ENCODE peak calls at places on chromosomes 7 and 10, in six cellular contexts. S is A549, C is stomach, L is HepG2, T is suprapubic skin, U is SK-N-SH. M is an unnamed sample.

GRCh38 chr10:102230861-102231356 is 4.8 kb downstream of the ELOVL3 start:
- DNase-seq in L (no peak), C (peak), T (no peak), U (peak), S (peak), M (no peak)

GRCh38 chr10:6180480-6181110 is 22.1 kb upstream of the PFKFB3 start:
- DNase-seq in L (no peak), S (no peak), C (no peak), T (no peak), U (no peak), M (no peak)

GRCh38 chr7:131745645-131746248 is 189.3 kb upstream of the PODXL start:
- DNase-seq in S (peak), L (peak), T (no peak), U (no peak), C (no peak), M (no peak)

GRCh38 chr7:585229-585711 is 65.6 kb upstream of the PDGFA start:
- DNase-seq in L (no peak), S (no peak), U (no peak), C (no peak), T (no peak), M (no peak)

GRCh38 chr7:36617408-36617807 is 106.9 kb downstream of the AOAH start:
- DNase-seq in C (no peak), S (no peak), T (no peak), U (no peak), L (no peak), M (no peak)

GRCh38 chr7:100630066-100630465 is 11.3 kb downstream of the TFR2 start:
- DNase-seq in S (no peak), U (no peak), T (no peak), L (no peak), C (no peak), M (no peak)

GRCh38 chr7:18228686-18229085 is 201.0 kb upstream of the PRPS1L1 start:
- DNase-seq in C (no peak), U (no peak), S (no peak), T (no peak), L (no peak), M (no peak)

GRCh38 chr10:122939819-122940543 is 14.0 kb downstream of the C10orf88 start:
- DNase-seq in S (no peak), T (no peak), C (no peak), L (no peak), U (no peak), M (no peak)

GRCh38 chr10:18325889-18326531 is 185.8 kb downstream of the CACNB2 start:
- DNase-seq in C (no peak), U (no peak), T (no peak), L (no peak), S (peak), M (no peak)

GRCh38 chr10:308572-309085 is 173.4 kb downstream of the ZMYND11 start:
- DNase-seq in T (no peak), S (no peak), L (peak), U (no peak), C (no peak), M (peak)

GRCh38 chr7:45980973-45981372 is 59.9 kb upstream of the IGFBP3 start:
- DNase-seq in C (no peak), U (no peak), S (no peak), L (no peak), T (no peak), M (no peak)

GRCh38 chr7:18530224-18531179 is 35.0 kb downstream of the HDAC9 start:
- DNase-seq in L (no peak), T (no peak), U (no peak), C (no peak), S (no peak), M (no peak)

GRCh38 chr7:135801045-135801693 is 52.6 kb upstream of the FAM180A start:
- DNase-seq in T (no peak), U (peak), S (peak), L (peak), C (no peak), M (no peak)

GRCh38 chr10:12720217-12720981 is 281.1 kb downstream of the CCDC3 start:
- DNase-seq in T (peak), S (peak), C (peak), U (no peak), L (peak), M (peak)

GRCh38 chr10:100827819-100828743 is 82.7 kb downstream of the PAX2 start:
- DNase-seq in S (peak), C (peak), L (no peak), T (no peak), U (peak), M (peak)

GRCh38 chr10:102452672-102453340 is 1.5 kb upstream of the C10orf95 start:
- DNase-seq in L (no peak), U (no peak), C (no peak), S (peak), T (no peak), M (peak)

GRCh38 chr10:126667568-126667967 is 2.9 kb downstream of the C10orf90 start:
- DNase-seq in L (no peak), C (no peak), U (no peak), S (no peak), T (no peak), M (no peak)

GRCh38 chr7:55568613-55569268 is 3.6 kb downstream of the VOPP1 start:
- DNase-seq in U (peak), S (no peak), C (no peak), L (no peak), T (no peak), M (no peak)

GRCh38 chr10:46547881-46548780 is 8.3 kb downstream of the GPRIN2 start:
- DNase-seq in C (peak), S (no peak), U (no peak), L (no peak), T (peak), M (peak)

GRCh38 chr7:78529392-78529791 is 730.8 kb downstream of the PHTF2 start:
- DNase-seq in C (no peak), S (no peak), U (no peak), L (no peak), T (no peak), M (no peak)

GRCh38 chr10:21202766-21203457 is 305.8 kb upstream of the NEBL start:
- DNase-seq in S (no peak), U (no peak), T (no peak), C (no peak), L (no peak), M (no peak)

GRCh38 chr7:69683002-69683401 is 84.7 kb downstream of the AUTS2 start:
- DNase-seq in C (peak), S (no peak), L (no peak), U (no peak), T (no peak), M (no peak)

GRCh38 chr10:91061608-91062007 is 140.7 kb upstream of the ANKRD1 start:
- DNase-seq in C (no peak), S (no peak), L (no peak), U (no peak), T (no peak), M (no peak)

GRCh38 chr7:31382722-31383121 is 42.2 kb upstream of the NEUROD6 start:
- DNase-seq in T (no peak), U (no peak), L (no peak), C (no peak), S (no peak), M (no peak)

GRCh38 chr10:126147866-126148578 is 240.3 kb downstream of the ADAM12 start:
- DNase-seq in S (no peak), T (no peak), L (no peak), U (no peak), C (no peak), M (no peak)

GRCh38 chr7:48040944-48041664 is 5.8 kb downstream of the C7orf57 start:
- DNase-seq in C (no peak), T (no peak), S (no peak), U (no peak), L (no peak), M (no peak)

GRCh38 chr7:92517626-92518025 is 10.7 kb downstream of the PEX1 start:
- DNase-seq in S (no peak), U (no peak), C (no peak), L (no peak), T (no peak), M (no peak)

GRCh38 chr10:71970331-71970730 is 6.1 kb downstream of the CHST3 start:
- DNase-seq in S (peak), T (no peak), C (peak), U (peak), L (no peak), M (peak)

GRCh38 chr10:110076559-110077318 is 69.0 kb downstream of the ADD3 start:
- DNase-seq in T (no peak), L (peak), C (no peak), S (peak), U (no peak), M (peak)

GRCh38 chr7:100220833-100221718 is 1.3 kb downstream of the PVRIG start:
- DNase-seq in S (no peak), L (no peak), U (no peak), T (no peak), C (peak), M (no peak)

GRCh38 chr7:1665721-1666250 is 4.3 kb upstream of the ELFN1 start:
- DNase-seq in U (peak), L (no peak), T (peak), C (no peak), S (peak), M (peak)

GRCh38 chr7:50940621-50941020 is 157.9 kb upstream of the GRB10 start:
- DNase-seq in C (no peak), U (no peak), S (no peak), T (no peak), L (no peak), M (no peak)

GRCh38 chr10:124647421-124648130 is 96.6 kb downstream of the FAM53B start:
- DNase-seq in S (peak), T (peak), L (peak), U (peak), C (peak), M (peak)

GRCh38 chr10:28875535-28876208 is 198.4 kb downstream of the BAMBI start:
- DNase-seq in C (no peak), L (peak), T (no peak), S (peak), U (no peak), M (no peak)

GRCh38 chr10:7181416-7181815 is 229.4 kb downstream of the SFMBT2 start:
- DNase-seq in S (no peak), L (no peak), U (no peak), T (no peak), C (no peak), M (no peak)

GRCh38 chr10:128137877-128138276 is 11.7 kb upstream of the MKI67 start:
- DNase-seq in L (no peak), S (no peak), T (no peak), U (no peak), C (no peak), M (no peak)

GRCh38 chr10:30437039-30437781 is 3.2 kb downstream of the MAP3K8 start:
- DNase-seq in C (no peak), S (peak), U (no peak), T (no peak), L (no peak), M (no peak)

GRCh38 chr10:30436688-30437038 is 2.7 kb downstream of the MAP3K8 start:
- DNase-seq in U (no peak), T (no peak), C (no peak), L (no peak), S (no peak), M (no peak)

GRCh38 chr10:30436200-30436599 is 2.2 kb downstream of the MAP3K8 start:
- DNase-seq in L (no peak), S (peak), C (peak), T (no peak), U (no peak), M (peak)

GRCh38 chr10:30439931-30440330 is 5.9 kb downstream of the MAP3K8 start:
- DNase-seq in U (no peak), L (no peak), S (no peak), T (no peak), C (no peak), M (no peak)

GRCh38 chr10:30438016-30438850 is 4.2 kb downstream of the MAP3K8 start:
- DNase-seq in T (no peak), C (no peak), U (no peak), L (peak), S (no peak), M (no peak)
- TF ChIP-seq EP300 in T (no peak), C (no peak), U (no peak), L (peak), S (no peak), M (no peak)

GRCh38 chr7:142583424-142583823 is 165.8 kb upstream of the PRSS1 start:
- DNase-seq in S (peak), C (no peak), U (peak), T (no peak), L (no peak), M (no peak)
- TF ChIP-seq EP300 in S (no peak), C (no peak), U (no peak), T (no peak), L (no peak), M (no peak)

GRCh38 chr7:22842383-22842903 is 19.8 kb upstream of the TOMM7 start:
- DNase-seq in L (no peak), T (no peak), S (no peak), U (no peak), C (no peak), M (peak)

GRCh38 chr7:22841954-22842353 is 19.3 kb upstream of the TOMM7 start:
- DNase-seq in T (peak), S (no peak), U (no peak), L (no peak), C (no peak), M (peak)

GRCh38 chr7:22845221-22845844 is 22.7 kb upstream of the TOMM7 start:
- DNase-seq in U (no peak), S (no peak), T (no peak), C (no peak), L (no peak), M (no peak)

GRCh38 chr7:22843681-22844309 is 21.1 kb upstream of the TOMM7 start:
- DNase-seq in L (no peak), S (no peak), C (no peak), U (no peak), T (no peak), M (no peak)

GRCh38 chr7:22842973-22843372 is 20.3 kb upstream of the TOMM7 start:
- DNase-seq in U (no peak), S (no peak), T (no peak), L (no peak), C (no peak), M (peak)
- TF ChIP-seq EP300 in U (no peak), S (no peak), T (no peak), L (no peak), C (no peak), M (no peak)

GRCh38 chr7:150979706-150980390 is 1.7 kb upstream of the KCNH2 start:
- DNase-seq in L (no peak), S (no peak), U (no peak), C (no peak), T (no peak), M (peak)

GRCh38 chr7:150976529-150977381 is 1.4 kb downstream of the KCNH2 start:
- DNase-seq in U (peak), L (no peak), C (no peak), T (no peak), S (no peak), M (no peak)

GRCh38 chr7:150975536-150976285 is 2.4 kb downstream of the KCNH2 start:
- DNase-seq in C (no peak), L (no peak), S (no peak), T (no peak), U (peak), M (peak)

GRCh38 chr7:150978136-150978789 is at the start of gene KCNH2:
- DNase-seq in U (peak), T (no peak), S (no peak), L (no peak), C (no peak), M (peak)

GRCh38 chr7:150977382-150978135 is 562 bp downstream of the KCNH2 start:
- DNase-seq in C (no peak), S (no peak), L (no peak), T (no peak), U (peak), M (no peak)
- TF ChIP-seq EP300 in C (no peak), S (no peak), L (no peak), T (no peak), U (peak), M (no peak)

GRCh38 chr10:132319853-132320669 is 11.9 kb upstream of the LRRC27 start:
- DNase-seq in C (no peak), T (peak), U (no peak), L (peak), S (peak), M (no peak)
- TF ChIP-seq EP300 in C (no peak), T (no peak), U (no peak), L (no peak), S (peak), M (no peak)

GRCh38 chr10:103677486-103677885 is 177.9 kb downstream of the SH3PXD2A start:
- DNase-seq in U (no peak), T (no peak), S (no peak), C (no peak), L (no peak), M (no peak)

GRCh38 chr10:103678104-103678526 is 177.3 kb downstream of the SH3PXD2A start:
- DNase-seq in L (no peak), C (peak), S (no peak), T (peak), U (peak), M (peak)

GRCh38 chr10:103673616-103674015 is 180.1 kb downstream of the NEURL1 start:
- DNase-seq in C (no peak), T (no peak), U (no peak), L (no peak), S (no peak), M (no peak)

GRCh38 chr10:103676851-103677417 is 178.4 kb downstream of the SH3PXD2A start:
- DNase-seq in S (no peak), L (no peak), T (peak), C (no peak), U (no peak), M (peak)

GRCh38 chr10:103676058-103676785 is 179.2 kb downstream of the SH3PXD2A start:
- DNase-seq in C (no peak), S (peak), T (peak), U (no peak), L (no peak), M (peak)
- TF ChIP-seq EP300 in C (peak), S (no peak), T (no peak), U (no peak), L (no peak), M (no peak)

GRCh38 chr10:120012566-120012965 is 120.0 kb downstream of the SEC23IP start:
- DNase-seq in C (no peak), U (no peak), T (no peak), L (no peak), S (no peak), M (no peak)

GRCh38 chr10:120015064-120015463 is 122.5 kb downstream of the SEC23IP start:
- DNase-seq in T (no peak), C (no peak), S (no peak), L (no peak), U (no peak), M (no peak)

GRCh38 chr10:120014031-120014430 is 121.5 kb downstream of the SEC23IP start:
- DNase-seq in T (no peak), S (no peak), L (no peak), U (no peak), C (no peak), M (no peak)

GRCh38 chr10:120012133-120012405 is 119.5 kb downstream of the SEC23IP start:
- DNase-seq in C (no peak), S (no peak), T (no peak), L (no peak), U (peak), M (no peak)

GRCh38 chr10:120011359-120012132 is 119.0 kb downstream of the SEC23IP start:
- DNase-seq in T (no peak), S (no peak), C (no peak), L (no peak), U (peak), M (no peak)
- TF ChIP-seq EP300 in T (no peak), S (no peak), C (no peak), L (no peak), U (no peak), M (no peak)

DNA sequence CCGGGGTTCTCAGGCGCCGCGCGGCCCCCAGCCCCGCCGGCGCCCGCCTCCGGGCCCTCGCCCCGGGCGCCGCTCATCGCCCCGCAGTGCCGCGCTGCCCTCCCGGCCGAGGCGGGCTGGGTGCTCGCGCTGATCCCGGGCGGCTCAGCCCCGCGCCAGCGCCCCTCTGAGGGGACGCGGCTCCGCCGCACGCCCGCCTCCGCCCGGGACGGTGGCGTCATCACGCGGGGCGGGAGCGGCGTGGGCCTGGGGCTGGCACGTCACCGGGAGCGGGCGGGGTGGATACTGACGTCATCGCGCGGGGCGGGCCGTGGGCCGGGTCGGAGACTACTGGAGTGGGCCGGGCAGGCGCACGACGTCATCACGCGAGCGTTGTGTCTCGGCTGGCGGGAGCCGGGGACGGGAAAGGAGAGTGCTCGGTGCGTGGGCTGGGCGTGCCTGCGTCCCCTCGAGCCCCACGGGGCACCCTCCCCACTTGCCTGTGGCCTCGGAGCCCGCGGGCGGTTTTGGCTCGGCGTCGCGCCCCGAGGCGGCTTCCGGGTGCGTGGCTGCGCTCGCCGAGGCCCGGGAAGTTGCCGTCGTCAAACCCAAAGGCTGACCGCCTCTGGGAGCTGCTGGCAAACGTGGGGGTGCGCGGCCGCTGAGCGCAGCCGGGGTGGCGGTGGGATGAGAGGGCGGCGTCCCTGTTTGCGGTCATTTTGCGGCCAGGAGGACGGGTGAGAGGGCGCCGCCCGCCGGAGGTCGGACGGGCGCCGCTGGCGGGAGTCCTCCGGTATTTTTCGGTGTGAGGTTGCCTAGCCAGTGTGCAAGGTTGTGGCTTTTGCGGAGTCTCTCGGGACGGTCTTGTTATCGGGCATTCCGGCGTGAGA is at the start of gene ESYT2:
- DNase-seq in S (peak), T (peak), L (peak), U (peak), C (peak), M (peak)
- TF ChIP-seq EP300 in S (no peak), T (peak), L (no peak), U (peak), C (peak), M (peak)

DNA sequence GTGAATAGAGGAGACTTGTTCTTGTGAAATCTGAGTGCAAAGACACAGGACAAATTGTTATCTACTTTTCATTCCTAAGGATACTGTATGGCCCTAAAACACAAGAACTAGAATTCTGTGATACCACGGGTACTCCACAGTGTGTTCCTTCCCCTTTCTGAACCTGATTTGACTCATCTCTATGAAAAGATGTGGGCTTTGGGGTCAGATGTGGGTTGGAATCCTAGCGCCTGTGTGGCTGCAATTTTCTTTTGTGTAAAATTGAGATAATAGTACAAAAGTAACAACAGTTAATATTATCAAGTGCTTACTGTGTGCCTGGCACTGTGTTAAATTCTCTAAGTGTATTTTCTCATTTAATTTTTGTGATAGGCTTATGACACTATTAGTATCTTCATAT is 8.1 kb downstream of the SRGN start:
- DNase-seq in L (no peak), S (no peak), T (no peak), U (no peak), C (no peak), M (no peak)
- TF ChIP-seq EP300 in L (no peak), S (no peak), T (no peak), U (no peak), C (no peak), M (no peak)

GRCh38 chr7:10474048-10474447 is 499.6 kb upstream of the PHF14 start:
- DNase-seq in L (peak), T (no peak), C (no peak), S (peak), U (no peak), M (no peak)

GRCh38 chr7:10473569-10473968 is 500.1 kb upstream of the PHF14 start:
- DNase-seq in C (no peak), L (no peak), S (no peak), U (no peak), T (no peak), M (no peak)

GRCh38 chr7:10471280-10471679 is 502.4 kb upstream of the PHF14 start:
- DNase-seq in T (no peak), S (no peak), L (no peak), U (no peak), C (no peak), M (no peak)

GRCh38 chr7:10469476-10469875 is 504.2 kb upstream of the PHF14 start:
- DNase-seq in T (no peak), L (no peak), U (no peak), S (no peak), C (no peak), M (no peak)

GRCh38 chr7:10472115-10472514 is 501.6 kb upstream of the PHF14 start:
- DNase-seq in L (no peak), S (no peak), C (no peak), T (no peak), U (no peak), M (no peak)
- TF ChIP-seq EP300 in L (no peak), S (no peak), C (no peak), T (no peak), U (no peak), M (no peak)